ENCODE peak calls at places on chromosomes 6 and 20, in six cellular contexts. X is progenitor cell of endocrine pancreas; A is endothelial cell; Z is naive thymus-derived CD8-positive, alpha-beta T cell; E is posterior cingulate gyrus; P is amygdala. N is an unnamed sample.

GRCh38 chr20:35007413-35007812 is 51.7 kb downstream of the MYH7B start:
- DNase-seq in A (no peak), X (no peak), E (peak; percentile 11), P (no peak), Z (no peak), N (peak; percentile 37)

GRCh38 chr6:80553071-80553740 is 446.7 kb downstream of the BCKDHB start:
- DNase-seq in Z (no peak), E (no peak), A (no peak), X (no peak), P (no peak), N (no peak)

GRCh38 chr6:109092074-109092473 is 2.6 kb downstream of the SESN1 start:
- DNase-seq in X (no peak), P (no peak), E (no peak), A (no peak), Z (no peak), N (no peak)

GRCh38 chr6:139597087-139597763 is 222.8 kb upstream of the CITED2 start:
- DNase-seq in X (no peak), E (no peak), Z (no peak), P (no peak), A (no peak), N (no peak)

GRCh38 chr6:71043902-71044301 is 87.0 kb upstream of the B3GAT2 start:
- DNase-seq in P (no peak), E (no peak), X (no peak), Z (no peak), A (no peak), N (no peak)

GRCh38 chr20:61414455-61414991 is 162.5 kb downstream of the CDH4 start:
- DNase-seq in A (no peak), P (no peak), Z (no peak), X (no peak), E (no peak), N (no peak)

GRCh38 chr6:97668716-97669115 is 385.7 kb upstream of the MMS22L start:
- DNase-seq in P (peak; percentile 22), X (no peak), Z (no peak), E (no peak), A (no peak), N (no peak)

GRCh38 chr6:163705923-163706322 is 291.4 kb downstream of the QKI start:
- DNase-seq in X (no peak), E (no peak), Z (no peak), P (no peak), A (no peak), N (no peak)

GRCh38 chr6:148464319-148465010 is 121.8 kb downstream of the SASH1 start:
- DNase-seq in Z (no peak), P (peak; percentile 78), X (peak; percentile 61), A (peak; percentile 77), E (peak; percentile 69), N (peak; percentile 77)

GRCh38 chr20:31948008-31948407 is 3.8 kb downstream of the PDRG1 start:
- DNase-seq in P (no peak), X (no peak), A (no peak), E (no peak), Z (no peak), N (no peak)

GRCh38 chr20:32993484-32994050 is 10.7 kb downstream of the SUN5 start:
- DNase-seq in X (no peak), Z (no peak), E (no peak), P (no peak), A (no peak), N (no peak)

GRCh38 chr6:121482004-121482693 is 46.7 kb downstream of the GJA1 start:
- DNase-seq in Z (no peak), A (no peak), E (no peak), X (no peak), P (no peak), N (no peak)

GRCh38 chr6:157953580-157954091 is 28.0 kb upstream of the SYNJ2 start:
- DNase-seq in Z (no peak), X (no peak), E (no peak), P (no peak), A (no peak), N (peak; percentile 65)

GRCh38 chr20:61719691-61720347 is 345.9 kb downstream of the TAF4 start:
- DNase-seq in E (no peak), Z (no peak), X (no peak), A (no peak), P (no peak), N (no peak)

GRCh38 chr6:73236147-73236750 is 11.0 kb upstream of the KHDC1L start:
- DNase-seq in X (no peak), A (no peak), E (no peak), Z (no peak), P (no peak), N (no peak)

GRCh38 chr6:93388070-93388469 is 31.3 kb downstream of the EPHA7 start:
- DNase-seq in X (no peak), Z (no peak), A (no peak), E (no peak), P (no peak), N (no peak)

GRCh38 chr6:134020543-134020942 is 31.9 kb downstream of the SLC2A12 start:
- DNase-seq in X (no peak), P (no peak), E (no peak), A (no peak), Z (no peak), N (no peak)

GRCh38 chr20:33387177-33387576 is 14.1 kb downstream of the CDK5RAP1 start:
- DNase-seq in A (no peak), X (no peak), E (no peak), Z (no peak), P (no peak), N (no peak)

GRCh38 chr20:53751394-53752368 is 158.0 kb upstream of the ZNF217 start:
- DNase-seq in E (no peak), A (no peak), Z (no peak), P (no peak), X (no peak), N (no peak)

GRCh38 chr6:28251648-28252506 is at the start of gene ZKSCAN4:
- DNase-seq in E (peak; percentile 74), P (peak; percentile 83), A (peak; percentile 57), Z (peak; percentile 55), X (peak; percentile 45), N (peak; percentile 88)

GRCh38 chr6:164108869-164109769 is 694.6 kb downstream of the QKI start:
- DNase-seq in A (no peak), X (no peak), E (no peak), P (peak; percentile 9), Z (no peak), N (no peak)

GRCh38 chr20:41499961-41500725 is 118.0 kb downstream of the CHD6 start:
- DNase-seq in A (no peak), X (no peak), P (no peak), E (no peak), Z (no peak), N (no peak)

GRCh38 chr20:63246490-63247284 is 7.6 kb downstream of the NKAIN4 start:
- DNase-seq in Z (no peak), P (no peak), E (no peak), X (no peak), A (peak; percentile 41), N (no peak)